ENCODE peak calls at places on chromosomes 12 and 14, in eight cellular contexts. T, A, C, H, G, Y, D and V are unnamed samples.

GRCh38 chr12:116160196-116160595 is 117.3 kb downstream of the MED13L start:
- DNase-seq in T (no peak), A (no peak), C (no peak), H (no peak), G (no peak), Y (no peak), D (no peak), V (no peak)

GRCh38 chr12:9114946-9115345 is 773 bp downstream of the A2M start:
- DNase-seq in T (no peak), A (no peak), C (no peak), H (no peak), G (no peak), Y (no peak), D (no peak), V (no peak)

GRCh38 chr14:80982711-80983110 is 27.3 kb downstream of the TSHR start:
- DNase-seq in T (no peak), A (no peak), C (no peak), H (no peak), G (no peak), Y (no peak), D (no peak), V (no peak)

GRCh38 chr14:41144370-41144769 is 462.3 kb upstream of the LRFN5 start:
- DNase-seq in T (no peak), A (no peak), C (no peak), H (no peak), G (no peak), Y (no peak), D (no peak), V (no peak)

GRCh38 chr12:80041691-80042090 is 57.6 kb upstream of the OTOGL start:
- DNase-seq in T (no peak), A (peak; percentile 46), C (no peak), H (no peak), G (no peak), Y (no peak), D (no peak), V (no peak)

GRCh38 chr14:105216490-105217247 is 31.7 kb upstream of the BTBD6 start:
- DNase-seq in T (no peak), A (no peak), C (no peak), H (no peak), G (no peak), Y (no peak), D (no peak), V (no peak)

GRCh38 chr12:121611306-121611705 is 15.0 kb upstream of the ORAI1 start:
- DNase-seq in T (peak; percentile 26), A (peak; percentile 27), C (no peak), H (no peak), G (peak; percentile 19), Y (no peak), D (peak; percentile 87), V (no peak)

GRCh38 chr14:86884498-86884897 is 1108.5 kb downstream of the GALC start:
- DNase-seq in T (no peak), A (no peak), C (no peak), H (no peak), G (no peak), Y (no peak), D (no peak), V (no peak)

GRCh38 chr14:71135911-71136310 is 228.7 kb downstream of the PCNX1 start:
- DNase-seq in T (no peak), A (no peak), C (no peak), H (no peak), G (no peak), Y (no peak), D (no peak), V (no peak)

GRCh38 chr12:105444050-105444808 is 113.7 kb downstream of the C12orf75 start:
- DNase-seq in T (no peak), A (no peak), C (no peak), H (no peak), G (no peak), Y (no peak), D (peak; percentile 30), V (no peak)

GRCh38 chr12:131380961-131381705 is 329.8 kb upstream of the SFSWAP start:
- DNase-seq in T (no peak), A (no peak), C (no peak), H (no peak), G (no peak), Y (no peak), D (peak; percentile 27), V (no peak)

GRCh38 chr12:105262461-105263184 is 26.6 kb upstream of the APPL2 start:
- DNase-seq in T (no peak), A (peak; percentile 27), C (no peak), H (no peak), G (no peak), Y (no peak), D (no peak), V (no peak)

GRCh38 chr12:94679554-94679953 is 29.2 kb upstream of the TMCC3 start:
- DNase-seq in T (no peak), A (no peak), C (no peak), H (no peak), G (no peak), Y (no peak), D (no peak), V (no peak)

GRCh38 chr12:113056631-113057488 is at the start of gene DTX1:
- DNase-seq in T (peak; percentile 21), A (peak; percentile 49), C (peak; percentile 33), H (no peak), G (no peak), Y (no peak), D (no peak), V (no peak)

GRCh38 chr12:41917827-41918445 is 226.7 kb downstream of the GXYLT1 start:
- DNase-seq in T (no peak), A (no peak), C (no peak), H (no peak), G (no peak), Y (no peak), D (no peak), V (no peak)

GRCh38 chr12:120118710-120119097 is 2.2 kb upstream of the RAB35 start:
- DNase-seq in T (no peak), A (peak; percentile 50), C (no peak), H (no peak), G (no peak), Y (no peak), D (no peak), V (no peak)

GRCh38 chr12:76942276-76942675 is 63.5 kb upstream of the CSRP2 start:
- DNase-seq in T (no peak), A (peak; percentile 37), C (no peak), H (no peak), G (no peak), Y (no peak), D (no peak), V (no peak)

GRCh38 chr12:104347374-104348075 is 44.0 kb downstream of the EID3 start:
- DNase-seq in T (no peak), A (no peak), C (no peak), H (no peak), G (no peak), Y (no peak), D (peak; percentile 1), V (no peak)

GRCh38 chr12:19945559-19946485 is 422.5 kb upstream of the PDE3A start:
- DNase-seq in T (no peak), A (peak; percentile 44), C (no peak), H (no peak), G (no peak), Y (no peak), D (no peak), V (no peak)

GRCh38 chr12:28955491-28955890 is 193.6 kb upstream of the FAR2 start:
- DNase-seq in T (no peak), A (peak; percentile 49), C (no peak), H (no peak), G (no peak), Y (no peak), D (no peak), V (no peak)

GRCh38 chr14:36275741-36276140 is 44.7 kb downstream of the MBIP start:
- DNase-seq in T (no peak), A (no peak), C (no peak), H (no peak), G (no peak), Y (no peak), D (no peak), V (no peak)

GRCh38 chr14:71243697-71244096 is 336.4 kb downstream of the PCNX1 start:
- DNase-seq in T (no peak), A (peak; percentile 68), C (no peak), H (no peak), G (no peak), Y (no peak), D (no peak), V (no peak)

GRCh38 chr12:7058850-7059249 is 1.7 kb upstream of the C1S start:
- DNase-seq in T (no peak), A (no peak), C (no peak), H (no peak), G (no peak), Y (no peak), D (no peak), V (no peak)

GRCh38 chr12:104154286-104154685 is 16.3 kb upstream of the NFYB start:
- DNase-seq in T (no peak), A (no peak), C (no peak), H (no peak), G (no peak), Y (no peak), D (no peak), V (no peak)

GRCh38 chr14:68657300-68658028 is 135.4 kb downstream of the ZFP36L1 start:
- DNase-seq in T (no peak), A (no peak), C (no peak), H (no peak), G (no peak), Y (no peak), D (no peak), V (no peak)

GRCh38 chr12:91845365-91845764 is 300.3 kb downstream of the BTG1 start:
- DNase-seq in T (no peak), A (no peak), C (no peak), H (no peak), G (no peak), Y (no peak), D (no peak), V (no peak)

GRCh38 chr14:100612879-100613455 is 25.8 kb upstream of the BEGAIN start:
- DNase-seq in T (no peak), A (no peak), C (no peak), H (no peak), G (peak; percentile 5), Y (no peak), D (peak; percentile 32), V (no peak)

GRCh38 chr12:80700327-80700726 is 7.1 kb upstream of the MYF6 start:
- DNase-seq in T (no peak), A (no peak), C (no peak), H (no peak), G (no peak), Y (no peak), D (no peak), V (no peak)